ENCODE peak calls at places on chromosomes 1 and 21, in ten cellular contexts. R is mesothelial cell of epicardium; N is neural crest cell; A is germinal center; M is iPS-NIHi11; U is AG08396; Y is COR-L47; X is RPMI8226; G is AG09319; E is stimulated activated CD4-positive, alpha-beta T cell treated with anti-CD3 and anti-CD28 coated beads, Interleukin-12 subunit alpha, Interleukin-12 subunit beta, amount 100 ng/mL, for 4 hours. P is an unnamed sample.

GRCh38 chr1:165828103-165828558 is 717 bp downstream of the UCK2 start:
- DNase-seq in R (peak; percentile 25), N (peak; percentile 50), A (peak; percentile 69), M (peak; percentile 74), U (peak; percentile 73), Y (peak; percentile 54), X (peak; percentile 73), G (no peak), E (peak; percentile 50), P (no peak)

GRCh38 chr1:1073743-1074587 is at the start of gene RNF223:
- DNase-seq in R (no peak), N (no peak), A (no peak), M (no peak), U (no peak), Y (peak; percentile 38), X (peak; percentile 91), G (no peak), E (no peak), P (peak; percentile 77)

GRCh38 chr1:101993703-101994102 is 3.0 kb downstream of the OLFM3 start:
- DNase-seq in R (no peak), N (no peak), A (no peak), M (no peak), U (no peak), Y (peak; percentile 21), X (no peak), G (no peak), E (no peak), P (no peak)

GRCh38 chr1:28329395-28330153 is 734 bp downstream of the MED18 start:
- DNase-seq in R (no peak), N (peak; percentile 15), A (no peak), M (no peak), U (no peak), Y (peak; percentile 22), X (peak; percentile 60), G (no peak), E (no peak), P (peak; percentile 31)

GRCh38 chr1:197577580-197577979 is 197.7 kb downstream of the DENND1B start:
- DNase-seq in R (no peak), N (no peak), A (no peak), M (no peak), U (no peak), Y (no peak), X (no peak), G (no peak), E (no peak), P (no peak)

GRCh38 chr1:191674780-191675179 is 483.5 kb upstream of the RGS18 start:
- DNase-seq in R (no peak), N (no peak), A (no peak), M (no peak), U (no peak), Y (no peak), X (no peak), G (no peak), E (no peak), P (no peak)

GRCh38 chr21:26782349-26782748 is 62.9 kb downstream of the ADAMTS1 start:
- DNase-seq in R (no peak), N (no peak), A (no peak), M (no peak), U (no peak), Y (no peak), X (no peak), G (no peak), E (no peak), P (no peak)

GRCh38 chr1:26991310-26992116 is 2.0 kb upstream of the TRNP1 start:
- DNase-seq in R (no peak), N (no peak), A (no peak), M (no peak), U (peak; percentile 59), Y (no peak), X (peak; percentile 46), G (no peak), E (peak; percentile 2), P (no peak)

GRCh38 chr21:24634749-24635148 is 972.5 kb downstream of the MRPL39 start:
- DNase-seq in R (no peak), N (no peak), A (no peak), M (no peak), U (no peak), Y (no peak), X (no peak), G (no peak), E (no peak), P (no peak)

GRCh38 chr1:19374402-19374801 is 62.3 kb downstream of the SLC66A1 start:
- DNase-seq in R (no peak), N (peak; percentile 26), A (peak; percentile 51), M (peak; percentile 69), U (no peak), Y (no peak), X (peak; percentile 41), G (no peak), E (no peak), P (no peak)

GRCh38 chr1:25118554-25118953 is 113.7 kb downstream of the SYF2 start:
- DNase-seq in R (no peak), N (no peak), A (no peak), M (no peak), U (no peak), Y (no peak), X (no peak), G (no peak), E (peak; percentile 25), P (no peak)

GRCh38 chr1:30294508-30294907 is 428.9 kb downstream of the MATN1 start:
- DNase-seq in R (no peak), N (no peak), A (no peak), M (no peak), U (no peak), Y (no peak), X (no peak), G (no peak), E (no peak), P (no peak)

GRCh38 chr1:221841291-221841982 is 99.5 kb upstream of the DUSP10 start:
- DNase-seq in R (no peak), N (no peak), A (no peak), M (no peak), U (no peak), Y (no peak), X (no peak), G (no peak), E (no peak), P (no peak)

GRCh38 chr1:16260814-16261213 is 23.8 kb upstream of the CPLANE2 start:
- DNase-seq in R (no peak), N (no peak), A (no peak), M (no peak), U (peak; percentile 33), Y (no peak), X (no peak), G (no peak), E (no peak), P (no peak)

GRCh38 chr1:219412772-219413171 is 200.1 kb downstream of the ZC3H11B start:
- DNase-seq in R (no peak), N (no peak), A (no peak), M (no peak), U (no peak), Y (no peak), X (no peak), G (peak; percentile 30), E (no peak), P (no peak)

GRCh38 chr1:53073899-53074311 is 11.9 kb downstream of the PODN start:
- DNase-seq in R (no peak), N (no peak), A (no peak), M (no peak), U (no peak), Y (no peak), X (no peak), G (no peak), E (no peak), P (peak; percentile 9)